ENCODE peak calls at places on chromosomes 7 and 10, in eight cellular contexts. K is heart left ventricle, L is colonic mucosa, Y is upper lobe of left lung, X is mucosa of descending colon, G is esophagus squamous epithelium, R is body of pancreas, I is A549. C is an unnamed sample.
A peak's percentile ranks its signal among the peaks of the same experiment; 100 is the strongest.

GRCh38 chr7:73683916-73684693 is 708 bp downstream of the BUD23 start:
- DNase-seq in K (no peak), X (peak; percentile 35), I (no peak), L (no peak), R (no peak), G (no peak), Y (no peak), C (peak; percentile 61)

GRCh38 chr10:34139559-34139958 is 675.5 kb downstream of the PARD3 start:
- DNase-seq in X (no peak), Y (no peak), L (no peak), I (peak; percentile 49), K (no peak), R (no peak), G (no peak), C (no peak)

GRCh38 chr7:96388166-96388565 is 66.3 kb upstream of the SLC25A13 start:
- DNase-seq in I (no peak), X (no peak), K (no peak), G (no peak), R (no peak), Y (no peak), L (no peak), C (no peak)

GRCh38 chr10:132555648-132556575 is 18.3 kb downstream of the INPP5A start:
- DNase-seq in Y (peak; percentile 56), X (no peak), L (no peak), G (no peak), I (no peak), K (no peak), R (peak; percentile 2), C (peak; percentile 73)

GRCh38 chr7:42315631-42316030 is 78.6 kb upstream of the GLI3 start:
- DNase-seq in K (no peak), R (no peak), G (no peak), X (no peak), I (no peak), L (no peak), Y (no peak), C (no peak)

GRCh38 chr10:128097783-128098182 is 28.4 kb downstream of the MKI67 start:
- DNase-seq in L (no peak), X (no peak), Y (no peak), R (no peak), G (no peak), K (no peak), I (no peak), C (no peak)

GRCh38 chr7:132551928-132552327 is 24.3 kb downstream of the PLXNA4 start:
- DNase-seq in Y (no peak), I (no peak), L (no peak), X (no peak), R (no peak), G (no peak), K (no peak), C (no peak)

GRCh38 chr7:137386966-137387365 is 43.4 kb upstream of the PTN start:
- DNase-seq in L (no peak), G (no peak), Y (no peak), I (no peak), X (no peak), R (no peak), K (no peak), C (no peak)

GRCh38 chr7:138872576-138872975 is 74.6 kb upstream of the ATP6V0A4 start:
- DNase-seq in X (no peak), G (no peak), I (peak; percentile 32), R (no peak), Y (no peak), L (no peak), K (no peak), C (no peak)

GRCh38 chr7:25308246-25308645 is 80.0 kb upstream of the NPVF start:
- DNase-seq in G (no peak), X (no peak), K (no peak), I (no peak), L (no peak), Y (no peak), R (no peak), C (no peak)

GRCh38 chr10:33212061-33212748 is 122.3 kb downstream of the NRP1 start:
- DNase-seq in I (no peak), Y (no peak), K (no peak), X (no peak), G (no peak), R (no peak), L (no peak), C (no peak)

GRCh38 chr10:28952523-28952922 is 275.2 kb downstream of the BAMBI start:
- DNase-seq in I (no peak), R (no peak), L (no peak), Y (no peak), G (no peak), K (no peak), X (no peak), C (no peak)

GRCh38 chr10:132612571-132613504 is 75.3 kb downstream of the INPP5A start:
- DNase-seq in R (no peak), L (no peak), Y (no peak), G (no peak), K (no peak), X (no peak), I (no peak), C (peak; percentile 58)

GRCh38 chr7:1386623-1387220 is 72.5 kb downstream of the MICALL2 start:
- DNase-seq in I (no peak), X (no peak), Y (no peak), L (no peak), K (no peak), G (no peak), R (no peak), C (no peak)

GRCh38 chr7:77254429-77254828 is 54.8 kb upstream of the FGL2 start:
- DNase-seq in Y (no peak), I (no peak), X (no peak), K (no peak), G (no peak), R (no peak), L (no peak), C (no peak)

GRCh38 chr10:62893036-62893435 is 76.9 kb upstream of the EGR2 start:
- DNase-seq in G (no peak), X (no peak), K (no peak), L (no peak), R (no peak), I (no peak), Y (no peak), C (no peak)

GRCh38 chr7:141974831-141975230 is 1.3 kb upstream of the TAS2R38 start:
- DNase-seq in X (no peak), R (peak; percentile 22), K (no peak), G (no peak), L (peak; percentile 45), I (peak; percentile 63), Y (no peak), C (no peak)

DNA sequence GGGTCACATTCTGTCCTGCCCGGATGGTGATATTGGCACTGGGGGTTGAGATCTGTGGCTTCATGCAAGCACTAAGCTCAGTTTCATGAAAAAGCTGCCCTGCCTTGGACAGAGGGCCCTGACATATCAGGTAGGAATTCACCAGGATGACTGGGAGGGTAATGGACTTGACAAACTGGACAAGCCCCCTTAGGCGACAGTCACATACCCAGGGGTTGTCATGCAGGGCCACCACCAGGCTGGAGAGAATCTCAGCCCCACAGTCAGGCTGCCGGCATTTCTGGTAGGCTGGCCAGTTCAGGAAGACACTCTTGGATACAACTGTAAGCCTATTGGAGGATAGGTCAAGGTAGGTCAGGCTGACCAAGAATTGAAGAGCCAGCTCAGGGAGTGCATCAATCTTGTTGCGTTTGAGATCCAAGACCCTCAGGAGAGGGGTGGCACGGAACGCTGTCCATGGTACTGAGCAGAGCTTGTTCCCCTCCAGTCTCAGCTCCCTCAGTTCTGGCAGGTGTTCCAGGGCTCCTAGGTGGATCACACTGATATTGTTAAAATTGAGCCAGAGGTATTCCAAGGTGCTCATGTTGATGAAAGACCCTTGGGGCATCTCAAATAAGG is 824 bp downstream of the LRIT2 start:
- DNase-seq in R (no peak), K (no peak), X (no peak), Y (no peak), L (no peak), I (no peak), G (no peak), C (no peak)
- H3K4me3 ChIP-seq in R (no peak overlapping the region), K (no peak overlapping the region), X (no peak overlapping the region), Y (no peak overlapping the region), L (no peak overlapping the region), I (no peak overlapping the region), G (no peak overlapping the region), C (no peak overlapping the region)

DNA sequence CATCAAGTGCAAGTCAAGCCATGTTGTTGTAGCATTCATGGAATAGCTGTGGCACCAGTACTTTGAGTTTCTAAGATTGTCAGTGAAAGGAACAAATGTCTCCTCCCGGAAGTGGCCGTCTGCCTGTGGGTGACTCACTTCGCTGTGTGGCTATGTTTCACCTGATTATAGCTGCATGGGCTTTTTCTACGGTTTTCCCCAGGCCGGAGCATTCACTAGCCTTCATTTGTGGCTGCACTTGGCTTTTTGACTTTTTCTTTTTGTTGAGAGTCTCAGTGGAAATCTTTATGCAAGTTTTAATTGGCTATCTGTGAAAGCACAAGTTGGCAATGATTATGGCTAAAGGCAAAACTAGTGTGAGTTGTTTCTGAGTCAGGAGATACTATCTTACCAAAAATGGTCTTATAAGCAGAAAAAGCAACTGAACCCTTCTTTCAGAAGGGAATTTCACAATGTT is 35.0 kb downstream of the SRI start:
- DNase-seq in L (no peak), Y (no peak), G (no peak), I (no peak), R (no peak), K (no peak), X (no peak), C (no peak)
- TF ChIP-seq CTCF in L (no peak), Y (no peak), G (no peak), I (no peak), R (no peak), K (no peak), X (no peak), C (no peak)

GRCh38 chr7:136293841-136294391 is 316.8 kb upstream of the MTPN start:
- DNase-seq in K (no peak), R (no peak), I (no peak), G (no peak), X (no peak), Y (no peak), L (no peak), C (no peak)

GRCh38 chr7:136294977-136295376 is 317.8 kb upstream of the MTPN start:
- DNase-seq in K (no peak), I (no peak), G (no peak), Y (no peak), R (no peak), L (no peak), X (no peak), C (no peak)

GRCh38 chr7:136293272-136293671 is 316.1 kb upstream of the MTPN start:
- DNase-seq in G (no peak), R (no peak), K (no peak), X (no peak), Y (no peak), L (no peak), I (no peak), C (no peak)

GRCh38 chr7:136292365-136292764 is 315.2 kb upstream of the MTPN start:
- DNase-seq in R (no peak), Y (no peak), I (no peak), L (no peak), G (no peak), X (no peak), K (no peak), C (no peak)
- H3K4me1 ChIP-seq in R (no peaks in the 10 kb centered on the region), Y (no peaks in the 10 kb centered on the region), I (no peaks in the 10 kb centered on the region), L (no peaks in the 10 kb centered on the region), G (no peaks in the 10 kb centered on the region), X (no peaks in the 10 kb centered on the region), K (no peaks in the 10 kb centered on the region), C (no peaks in the 10 kb centered on the region)

DNA sequence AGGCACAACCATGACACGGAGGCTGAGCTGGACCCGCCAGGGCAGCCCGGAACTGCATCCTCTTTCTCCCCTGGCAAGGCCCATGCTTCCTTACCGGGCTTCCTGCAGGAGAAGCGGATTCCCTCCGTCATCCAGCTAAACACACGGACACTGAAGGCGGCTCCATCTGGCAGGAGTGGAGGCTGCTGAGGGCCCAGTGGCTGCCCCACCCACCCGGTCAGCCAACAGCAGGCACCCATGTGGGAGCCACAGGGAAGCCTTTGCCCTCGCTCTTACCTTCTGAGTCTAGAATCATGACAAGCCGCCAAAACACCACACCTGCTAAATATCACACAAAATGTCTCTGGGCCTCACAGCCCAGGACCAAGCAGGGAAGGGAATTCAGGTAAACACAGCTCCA is 321.6 kb upstream of the RNF32 start:
- DNase-seq in X (no peak), I (no peak), Y (peak; percentile 37), G (no peak), L (no peak), K (no peak), R (peak; percentile 95), C (no peak)
- H3K4me3 ChIP-seq in X (no peak overlapping the region), I (no peak overlapping the region), Y (no peak overlapping the region), G (no peak overlapping the region), L (no peak overlapping the region), K (no peak overlapping the region), R (no peak overlapping the region), C (no peak overlapping the region)